ENCODE peak calls at places on chromosomes 3 and 15, in eight cellular contexts. B is fibroblast of lung, Z is ovary, W is uterus, Q is Panc1, G is NB4, A is choroid plexus epithelial cell, V is GM06990. K is an unnamed sample.

GRCh38 chr15:67504061-67504460 is 16.9 kb upstream of the C15orf61 start:
- DNase-seq in A (no peak), Q (no peak), B (no peak), V (no peak), W (no peak), Z (no peak), G (no peak), K (no peak)

GRCh38 chr3:105791919-105792786 is 76.7 kb downstream of the CBLB start:
- DNase-seq in B (peak; percentile 99), W (peak; percentile 92), A (peak; percentile 99), V (no peak), G (peak; percentile 9), Q (no peak), Z (peak; percentile 65), K (no peak)

GRCh38 chr3:188421836-188422540 is 268.0 kb downstream of the LPP start:
- DNase-seq in W (no peak), G (peak; percentile 47), Z (no peak), V (peak; percentile 51), Q (no peak), A (peak; percentile 58), B (no peak), K (no peak)

GRCh38 chr3:4735243-4735642 is 242.1 kb downstream of the ITPR1 start:
- DNase-seq in B (no peak), W (no peak), A (no peak), V (no peak), Q (no peak), G (no peak), Z (no peak), K (no peak)

GRCh38 chr3:45491344-45491743 is 103.0 kb downstream of the LARS2 start:
- DNase-seq in W (no peak), Q (no peak), V (no peak), A (no peak), G (no peak), B (no peak), Z (no peak), K (no peak)

GRCh38 chr15:88987951-88988671 is 74.9 kb upstream of the MFGE8 start:
- DNase-seq in W (no peak), G (no peak), Q (no peak), A (no peak), Z (no peak), B (no peak), V (no peak), K (no peak)

GRCh38 chr3:185416513-185416912 is 53.6 kb downstream of the MAP3K13 start:
- DNase-seq in W (no peak), A (no peak), Q (no peak), B (no peak), G (no peak), V (no peak), Z (no peak), K (no peak)

GRCh38 chr15:57092252-57092651 is 173.8 kb downstream of the TCF12 start:
- DNase-seq in Q (no peak), V (no peak), A (no peak), Z (no peak), B (no peak), G (no peak), W (no peak), K (no peak)

GRCh38 chr3:49358884-49359225 is 702 bp upstream of the GPX1 start:
- DNase-seq in A (no peak), G (no peak), B (no peak), V (no peak), W (no peak), Z (no peak), Q (no peak), K (no peak)

GRCh38 chr15:38726187-38726586 is 161.6 kb upstream of the RASGRP1 start:
- DNase-seq in Q (no peak), B (no peak), A (no peak), V (no peak), G (no peak), Z (no peak), W (no peak), K (no peak)

GRCh38 chr3:21062724-21063436 is 688.1 kb downstream of the ZNF385D start:
- DNase-seq in B (peak; percentile 67), W (no peak), V (no peak), G (no peak), Z (no peak), A (no peak), Q (no peak), K (no peak)

GRCh38 chr15:74201656-74202420 is 749 bp downstream of the STRA6 start:
- DNase-seq in V (no peak), Z (no peak), A (peak; percentile 95), G (no peak), W (no peak), B (no peak), Q (no peak), K (no peak)

GRCh38 chr3:179673522-179673921 is 20.7 kb downstream of the USP13 start:
- DNase-seq in Z (no peak), Q (no peak), G (no peak), W (no peak), V (no peak), B (no peak), A (no peak), K (no peak)

GRCh38 chr15:75107905-75108838 is 84.8 kb downstream of the PPCDC start:
- DNase-seq in Z (no peak), A (peak; percentile 80), G (peak; percentile 99), W (no peak), B (peak; percentile 91), Q (no peak), V (peak; percentile 76), K (peak; percentile 76)

GRCh38 chr15:29665441-29665985 is 156.8 kb downstream of the TJP1 start:
- DNase-seq in B (no peak), V (no peak), Q (no peak), Z (no peak), A (peak; percentile 31), G (no peak), W (no peak), K (no peak)

GRCh38 chr15:89845305-89845893 is 30.7 kb upstream of the ANPEP start:
- DNase-seq in Z (no peak), V (no peak), B (peak; percentile 92), A (peak; percentile 97), G (no peak), W (no peak), Q (peak; percentile 90), K (peak; percentile 76)

GRCh38 chr15:25056484-25057429 is 102.0 kb downstream of the SNRPN start:
- DNase-seq in G (peak; percentile 2), Z (no peak), A (no peak), B (no peak), Q (no peak), W (no peak), V (no peak), K (no peak)
- TF ChIP-seq CTCF in G (peak; percentile 25), Z (no peak), A (no peak), B (peak; percentile 9), Q (no peak), W (no peak), V (no peak), K (no peak)

DNA sequence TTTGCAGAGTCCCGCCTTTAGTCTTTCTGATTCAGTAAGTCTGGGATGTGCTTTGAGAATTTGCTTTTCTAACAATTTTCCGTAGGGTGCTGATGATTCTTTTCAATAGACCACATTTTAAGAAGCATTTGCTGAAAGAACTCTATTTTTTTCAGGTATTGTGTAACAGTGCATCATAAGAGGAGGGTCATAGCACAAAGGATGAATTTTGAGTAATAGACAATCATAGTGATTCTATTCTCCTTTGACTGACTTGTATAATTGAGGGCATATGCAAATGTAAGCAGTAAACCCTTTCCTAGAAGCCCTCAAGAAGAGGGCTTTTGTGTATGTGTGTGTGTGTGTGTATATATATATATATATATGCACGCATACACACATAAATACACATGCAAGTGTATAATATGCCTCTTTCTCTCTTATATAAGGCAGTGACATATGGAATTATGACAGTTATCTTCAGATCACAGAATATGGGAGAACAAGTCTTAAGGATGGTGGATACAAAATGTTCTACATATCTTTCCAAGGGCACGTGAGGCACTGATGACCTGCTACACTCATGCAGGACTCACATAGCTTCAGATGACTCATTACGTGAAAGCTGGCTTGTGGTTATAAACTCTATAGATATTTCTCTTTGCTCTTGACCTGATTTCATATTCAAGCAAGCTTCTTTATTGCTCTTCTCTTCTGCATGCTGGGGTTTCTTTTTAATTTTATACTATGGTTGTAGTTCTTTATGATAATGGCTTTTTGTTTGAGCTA is 6.5 kb upstream of the PLSCR1 start:
- DNase-seq in V (no peak), G (peak; percentile 34), Q (no peak), A (peak; percentile 97), W (no peak), B (peak; percentile 96), Z (no peak), K (no peak)
- H3K4me3 ChIP-seq in V (no peak overlapping the region), G (no peak overlapping the region), Q (no peak overlapping the region), A (no peak overlapping the region), W (peak overlapping the region; percentile 31), B (no peak overlapping the region), Z (peak overlapping the region; percentile 27), K (no peak overlapping the region)

DNA sequence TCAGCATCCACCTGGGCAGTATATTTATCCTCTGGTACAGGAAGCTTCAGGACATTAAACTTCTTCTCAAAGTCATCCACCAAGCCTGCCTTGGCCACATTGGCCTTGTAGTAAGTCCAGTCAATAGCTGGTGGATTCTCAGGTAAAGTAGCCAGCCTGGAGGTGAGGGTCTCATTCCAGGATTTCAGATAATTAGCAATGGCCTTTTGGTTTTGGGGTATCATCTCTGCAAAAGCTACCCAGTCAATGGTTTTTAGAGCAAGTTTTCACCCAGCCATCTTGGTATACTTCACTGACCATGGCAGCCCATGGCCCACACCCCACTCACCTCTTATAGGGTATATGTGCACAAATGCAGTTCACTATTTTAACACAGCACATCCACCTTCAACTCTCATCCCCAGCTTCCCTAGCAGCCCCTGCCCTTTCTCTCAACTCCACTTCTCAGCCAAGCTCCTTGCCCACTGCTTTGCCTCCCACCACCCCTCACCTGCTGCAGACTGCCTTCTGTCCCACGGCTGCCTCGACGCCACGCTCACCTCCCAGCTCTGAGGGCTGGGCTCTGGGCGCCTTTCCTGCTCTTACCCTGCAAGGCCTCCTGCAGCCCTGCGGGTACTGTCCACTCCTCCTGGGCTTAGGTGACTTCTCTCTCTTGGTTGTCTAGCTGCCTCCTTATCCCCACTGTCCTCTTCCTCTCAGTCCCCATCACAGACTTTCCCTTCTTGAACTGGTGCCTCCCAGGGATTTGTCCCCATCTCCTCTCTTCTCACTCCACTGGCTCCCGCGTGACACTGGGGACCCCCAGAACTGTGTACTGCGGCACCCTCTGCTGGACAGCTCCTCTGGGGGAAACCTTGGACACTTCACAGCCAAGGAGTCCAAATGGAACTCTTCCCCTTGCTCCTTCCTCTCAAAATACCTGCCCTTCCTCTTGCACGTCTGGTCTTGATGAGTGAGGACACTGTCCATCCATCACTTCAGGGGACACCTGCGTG is 1.7 kb upstream of the TGM5 start:
- DNase-seq in W (no peak), B (no peak), Z (no peak), G (peak; percentile 71), A (peak; percentile 49), Q (no peak), V (no peak), K (no peak)
- TF ChIP-seq CTCF in W (no peak), B (peak; percentile 14), Z (no peak), G (peak; percentile 70), A (peak; percentile 81), Q (no peak), V (peak; percentile 35), K (peak; percentile 42)

DNA sequence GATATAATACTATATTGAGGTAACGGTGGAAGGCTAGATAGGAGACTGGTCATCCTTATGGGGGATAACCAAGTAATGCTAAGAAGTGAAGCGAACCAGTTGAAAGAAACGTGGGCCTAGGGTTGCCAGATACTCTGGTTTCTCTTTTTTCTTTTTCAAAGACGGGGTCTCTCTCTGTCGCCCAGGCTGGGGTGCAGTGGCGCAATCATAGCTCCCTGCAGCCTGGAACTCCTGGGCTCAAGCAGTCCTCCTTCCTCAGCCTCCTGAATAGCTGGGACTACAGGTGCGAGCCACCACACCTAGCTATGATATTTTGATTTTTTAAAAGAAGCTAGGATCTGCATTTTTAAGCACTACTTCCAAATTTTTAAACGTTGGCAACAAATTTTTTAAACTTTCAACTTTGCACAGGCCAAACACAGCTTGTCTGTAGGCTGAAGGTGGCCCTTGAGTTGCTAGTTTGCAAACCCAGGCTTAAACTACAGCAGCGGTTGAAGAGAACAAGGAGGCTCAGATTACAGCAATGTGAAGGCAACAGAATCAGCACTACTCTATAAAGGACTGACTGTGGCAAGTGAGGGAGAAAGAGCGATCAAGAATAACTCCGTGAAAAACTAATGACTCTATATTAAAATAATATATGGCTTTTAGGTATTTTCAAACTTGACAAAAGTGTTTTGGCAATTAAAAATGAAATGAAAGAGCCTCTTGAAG is 1.2 kb upstream of the RUBCN start:
- DNase-seq in A (no peak), Q (no peak), V (no peak), W (no peak), B (no peak), Z (no peak), G (no peak), K (no peak)
- H3K4me3 ChIP-seq in A (peak overlapping the region; percentile 92), Q (peak overlapping the region; percentile 67), V (peak overlapping the region; percentile 80), W (no peak overlapping the region), B (peak overlapping the region; percentile 93), Z (no peak overlapping the region), G (peak overlapping the region; percentile 91), K (peak overlapping the region; percentile 95)